ENCODE peak calls at places on chromosomes 5 and 9, in nine cellular contexts. One of them, this sample, is unnamed.

GRCh38 chr9:89603629-89604462 is 966 bp upstream of the GADD45G start:
- DNase-seq in NCI-H1694 treated with DMSO at 0.1 percent for 48 hours: peak
- DNase-seq in activated naive CD8-positive, alpha-beta T cell treated with anti-CD3 and anti-CD28 coated beads, Interleukin-2, amount 50 U/mL, for 24 hours: peak
- DNase-seq in pancreas: peak
- DNase-seq in foreskin fibroblast: no peak
- DNase-seq in GM18507: no peak
- DNase-seq in activated CD4-positive, alpha-beta T cell treated with anti-CD3 and anti-CD28 coated beads for 1 hour: peak
- DNase-seq in B cell: peak
- DNase-seq in astrocyte of the hippocampus: peak
- DNase-seq in this sample: peak

GRCh38 chr5:16457853-16458252 is 7.7 kb downstream of the ZNF622 start:
- DNase-seq in NCI-H1694 treated with DMSO at 0.1 percent for 48 hours: no peak
- DNase-seq in activated naive CD8-positive, alpha-beta T cell treated with anti-CD3 and anti-CD28 coated beads, Interleukin-2, amount 50 U/mL, for 24 hours: no peak
- DNase-seq in pancreas: no peak
- DNase-seq in foreskin fibroblast: no peak
- DNase-seq in GM18507: no peak
- DNase-seq in activated CD4-positive, alpha-beta T cell treated with anti-CD3 and anti-CD28 coated beads for 1 hour: no peak
- DNase-seq in B cell: no peak
- DNase-seq in astrocyte of the hippocampus: no peak
- DNase-seq in this sample: peak

GRCh38 chr5:73280821-73281746 is 108.1 kb downstream of the TMEM174 start:
- DNase-seq in NCI-H1694 treated with DMSO at 0.1 percent for 48 hours: peak
- DNase-seq in activated naive CD8-positive, alpha-beta T cell treated with anti-CD3 and anti-CD28 coated beads, Interleukin-2, amount 50 U/mL, for 24 hours: no peak
- DNase-seq in pancreas: no peak
- DNase-seq in foreskin fibroblast: no peak
- DNase-seq in GM18507: no peak
- DNase-seq in activated CD4-positive, alpha-beta T cell treated with anti-CD3 and anti-CD28 coated beads for 1 hour: no peak
- DNase-seq in B cell: no peak
- DNase-seq in astrocyte of the hippocampus: peak
- DNase-seq in this sample: peak

GRCh38 chr5:173572431-173573125 is 43.9 kb downstream of the BOD1 start:
- DNase-seq in NCI-H1694 treated with DMSO at 0.1 percent for 48 hours: no peak
- DNase-seq in activated naive CD8-positive, alpha-beta T cell treated with anti-CD3 and anti-CD28 coated beads, Interleukin-2, amount 50 U/mL, for 24 hours: no peak
- DNase-seq in pancreas: no peak
- DNase-seq in foreskin fibroblast: no peak
- DNase-seq in GM18507: no peak
- DNase-seq in activated CD4-positive, alpha-beta T cell treated with anti-CD3 and anti-CD28 coated beads for 1 hour: no peak
- DNase-seq in B cell: no peak
- DNase-seq in astrocyte of the hippocampus: no peak
- DNase-seq in this sample: no peak

GRCh38 chr5:14108170-14108996 is 34.8 kb upstream of the TRIO start:
- DNase-seq in NCI-H1694 treated with DMSO at 0.1 percent for 48 hours: peak
- DNase-seq in activated naive CD8-positive, alpha-beta T cell treated with anti-CD3 and anti-CD28 coated beads, Interleukin-2, amount 50 U/mL, for 24 hours: peak
- DNase-seq in pancreas: no peak
- DNase-seq in foreskin fibroblast: peak
- DNase-seq in GM18507: peak
- DNase-seq in activated CD4-positive, alpha-beta T cell treated with anti-CD3 and anti-CD28 coated beads for 1 hour: no peak
- DNase-seq in B cell: peak
- DNase-seq in astrocyte of the hippocampus: peak
- DNase-seq in this sample: peak

GRCh38 chr5:130052752-130053151 is 148.5 kb downstream of the CHSY3 start:
- DNase-seq in NCI-H1694 treated with DMSO at 0.1 percent for 48 hours: no peak
- DNase-seq in activated naive CD8-positive, alpha-beta T cell treated with anti-CD3 and anti-CD28 coated beads, Interleukin-2, amount 50 U/mL, for 24 hours: no peak
- DNase-seq in pancreas: no peak
- DNase-seq in foreskin fibroblast: no peak
- DNase-seq in GM18507: no peak
- DNase-seq in activated CD4-positive, alpha-beta T cell treated with anti-CD3 and anti-CD28 coated beads for 1 hour: no peak
- DNase-seq in B cell: no peak
- DNase-seq in astrocyte of the hippocampus: no peak
- DNase-seq in this sample: no peak

GRCh38 chr5:64273276-64273675 is 107.6 kb downstream of the RNF180 start:
- DNase-seq in NCI-H1694 treated with DMSO at 0.1 percent for 48 hours: no peak
- DNase-seq in activated naive CD8-positive, alpha-beta T cell treated with anti-CD3 and anti-CD28 coated beads, Interleukin-2, amount 50 U/mL, for 24 hours: no peak
- DNase-seq in pancreas: no peak
- DNase-seq in foreskin fibroblast: no peak
- DNase-seq in GM18507: no peak
- DNase-seq in activated CD4-positive, alpha-beta T cell treated with anti-CD3 and anti-CD28 coated beads for 1 hour: no peak
- DNase-seq in B cell: no peak
- DNase-seq in astrocyte of the hippocampus: peak
- DNase-seq in this sample: no peak

GRCh38 chr9:95572370-95573151 is 55.8 kb upstream of the PTCH1 start:
- DNase-seq in NCI-H1694 treated with DMSO at 0.1 percent for 48 hours: no peak
- DNase-seq in activated naive CD8-positive, alpha-beta T cell treated with anti-CD3 and anti-CD28 coated beads, Interleukin-2, amount 50 U/mL, for 24 hours: no peak
- DNase-seq in pancreas: no peak
- DNase-seq in foreskin fibroblast: peak
- DNase-seq in GM18507: no peak
- DNase-seq in activated CD4-positive, alpha-beta T cell treated with anti-CD3 and anti-CD28 coated beads for 1 hour: no peak
- DNase-seq in B cell: no peak
- DNase-seq in astrocyte of the hippocampus: no peak
- DNase-seq in this sample: no peak

GRCh38 chr9:112360047-112360804 is 19.7 kb upstream of the HSDL2 start:
- DNase-seq in NCI-H1694 treated with DMSO at 0.1 percent for 48 hours: no peak
- DNase-seq in activated naive CD8-positive, alpha-beta T cell treated with anti-CD3 and anti-CD28 coated beads, Interleukin-2, amount 50 U/mL, for 24 hours: no peak
- DNase-seq in pancreas: no peak
- DNase-seq in foreskin fibroblast: peak
- DNase-seq in GM18507: no peak
- DNase-seq in activated CD4-positive, alpha-beta T cell treated with anti-CD3 and anti-CD28 coated beads for 1 hour: no peak
- DNase-seq in B cell: no peak
- DNase-seq in astrocyte of the hippocampus: peak
- DNase-seq in this sample: peak

GRCh38 chr5:150209020-150209635 is 19.3 kb downstream of the SLC6A7 start:
- DNase-seq in NCI-H1694 treated with DMSO at 0.1 percent for 48 hours: no peak
- DNase-seq in activated naive CD8-positive, alpha-beta T cell treated with anti-CD3 and anti-CD28 coated beads, Interleukin-2, amount 50 U/mL, for 24 hours: peak
- DNase-seq in pancreas: no peak
- DNase-seq in foreskin fibroblast: no peak
- DNase-seq in GM18507: no peak
- DNase-seq in activated CD4-positive, alpha-beta T cell treated with anti-CD3 and anti-CD28 coated beads for 1 hour: no peak
- DNase-seq in B cell: no peak
- DNase-seq in astrocyte of the hippocampus: peak
- DNase-seq in this sample: peak

GRCh38 chr9:13053504-13053903 is 226.0 kb downstream of the MPDZ start:
- DNase-seq in NCI-H1694 treated with DMSO at 0.1 percent for 48 hours: no peak
- DNase-seq in activated naive CD8-positive, alpha-beta T cell treated with anti-CD3 and anti-CD28 coated beads, Interleukin-2, amount 50 U/mL, for 24 hours: no peak
- DNase-seq in pancreas: no peak
- DNase-seq in foreskin fibroblast: no peak
- DNase-seq in GM18507: no peak
- DNase-seq in activated CD4-positive, alpha-beta T cell treated with anti-CD3 and anti-CD28 coated beads for 1 hour: no peak
- DNase-seq in B cell: no peak
- DNase-seq in astrocyte of the hippocampus: no peak
- DNase-seq in this sample: no peak

GRCh38 chr9:135010363-135010860 is 77.1 kb upstream of the OLFM1 start:
- DNase-seq in NCI-H1694 treated with DMSO at 0.1 percent for 48 hours: no peak
- DNase-seq in activated naive CD8-positive, alpha-beta T cell treated with anti-CD3 and anti-CD28 coated beads, Interleukin-2, amount 50 U/mL, for 24 hours: no peak
- DNase-seq in pancreas: peak
- DNase-seq in foreskin fibroblast: no peak
- DNase-seq in GM18507: no peak
- DNase-seq in activated CD4-positive, alpha-beta T cell treated with anti-CD3 and anti-CD28 coated beads for 1 hour: no peak
- DNase-seq in B cell: no peak
- DNase-seq in astrocyte of the hippocampus: no peak
- DNase-seq in this sample: no peak

GRCh38 chr9:117156771-117157535 is 257.9 kb downstream of the ASTN2 start:
- DNase-seq in NCI-H1694 treated with DMSO at 0.1 percent for 48 hours: no peak
- DNase-seq in activated naive CD8-positive, alpha-beta T cell treated with anti-CD3 and anti-CD28 coated beads, Interleukin-2, amount 50 U/mL, for 24 hours: no peak
- DNase-seq in pancreas: no peak
- DNase-seq in foreskin fibroblast: no peak
- DNase-seq in GM18507: no peak
- DNase-seq in activated CD4-positive, alpha-beta T cell treated with anti-CD3 and anti-CD28 coated beads for 1 hour: no peak
- DNase-seq in B cell: no peak
- DNase-seq in astrocyte of the hippocampus: no peak
- DNase-seq in this sample: no peak

GRCh38 chr5:113224605-113225065 is 210.2 kb downstream of the TSSK1B start:
- DNase-seq in NCI-H1694 treated with DMSO at 0.1 percent for 48 hours: no peak
- DNase-seq in activated naive CD8-positive, alpha-beta T cell treated with anti-CD3 and anti-CD28 coated beads, Interleukin-2, amount 50 U/mL, for 24 hours: no peak
- DNase-seq in pancreas: no peak
- DNase-seq in foreskin fibroblast: no peak
- DNase-seq in GM18507: no peak
- DNase-seq in activated CD4-positive, alpha-beta T cell treated with anti-CD3 and anti-CD28 coated beads for 1 hour: no peak
- DNase-seq in B cell: no peak
- DNase-seq in astrocyte of the hippocampus: peak
- DNase-seq in this sample: peak

GRCh38 chr9:125343518-125344284 is 82.1 kb downstream of the GAPVD1 start:
- DNase-seq in NCI-H1694 treated with DMSO at 0.1 percent for 48 hours: no peak
- DNase-seq in activated naive CD8-positive, alpha-beta T cell treated with anti-CD3 and anti-CD28 coated beads, Interleukin-2, amount 50 U/mL, for 24 hours: no peak
- DNase-seq in pancreas: no peak
- DNase-seq in foreskin fibroblast: peak
- DNase-seq in GM18507: no peak
- DNase-seq in activated CD4-positive, alpha-beta T cell treated with anti-CD3 and anti-CD28 coated beads for 1 hour: no peak
- DNase-seq in B cell: no peak
- DNase-seq in astrocyte of the hippocampus: peak
- DNase-seq in this sample: peak

GRCh38 chr9:113345165-113345564 is 4.2 kb upstream of the BSPRY start:
- DNase-seq in NCI-H1694 treated with DMSO at 0.1 percent for 48 hours: no peak
- DNase-seq in activated naive CD8-positive, alpha-beta T cell treated with anti-CD3 and anti-CD28 coated beads, Interleukin-2, amount 50 U/mL, for 24 hours: no peak
- DNase-seq in pancreas: no peak
- DNase-seq in foreskin fibroblast: no peak
- DNase-seq in GM18507: no peak
- DNase-seq in activated CD4-positive, alpha-beta T cell treated with anti-CD3 and anti-CD28 coated beads for 1 hour: no peak
- DNase-seq in B cell: no peak
- DNase-seq in astrocyte of the hippocampus: no peak
- DNase-seq in this sample: no peak

GRCh38 chr9:134670851-134671281 is 29.3 kb downstream of the COL5A1 start:
- DNase-seq in NCI-H1694 treated with DMSO at 0.1 percent for 48 hours: no peak
- DNase-seq in activated naive CD8-positive, alpha-beta T cell treated with anti-CD3 and anti-CD28 coated beads, Interleukin-2, amount 50 U/mL, for 24 hours: no peak
- DNase-seq in pancreas: peak
- DNase-seq in foreskin fibroblast: no peak
- DNase-seq in GM18507: no peak
- DNase-seq in activated CD4-positive, alpha-beta T cell treated with anti-CD3 and anti-CD28 coated beads for 1 hour: no peak
- DNase-seq in B cell: no peak
- DNase-seq in astrocyte of the hippocampus: no peak
- DNase-seq in this sample: peak

GRCh38 chr5:1445313-1445894 is at the start of gene SLC6A3:
- DNase-seq in NCI-H1694 treated with DMSO at 0.1 percent for 48 hours: peak
- DNase-seq in activated naive CD8-positive, alpha-beta T cell treated with anti-CD3 and anti-CD28 coated beads, Interleukin-2, amount 50 U/mL, for 24 hours: peak
- DNase-seq in pancreas: peak
- DNase-seq in foreskin fibroblast: no peak
- DNase-seq in GM18507: no peak
- DNase-seq in activated CD4-positive, alpha-beta T cell treated with anti-CD3 and anti-CD28 coated beads for 1 hour: no peak
- DNase-seq in B cell: peak
- DNase-seq in astrocyte of the hippocampus: peak
- DNase-seq in this sample: no peak

GRCh38 chr9:82332018-82332773 is 343.6 kb downstream of the SPATA31D1 start:
- DNase-seq in NCI-H1694 treated with DMSO at 0.1 percent for 48 hours: no peak
- DNase-seq in activated naive CD8-positive, alpha-beta T cell treated with anti-CD3 and anti-CD28 coated beads, Interleukin-2, amount 50 U/mL, for 24 hours: no peak
- DNase-seq in pancreas: no peak
- DNase-seq in foreskin fibroblast: peak
- DNase-seq in GM18507: no peak
- DNase-seq in activated CD4-positive, alpha-beta T cell treated with anti-CD3 and anti-CD28 coated beads for 1 hour: no peak
- DNase-seq in B cell: no peak
- DNase-seq in astrocyte of the hippocampus: peak
- DNase-seq in this sample: peak

GRCh38 chr5:60143912-60144311 is 250.4 kb upstream of the PDE4D start:
- DNase-seq in NCI-H1694 treated with DMSO at 0.1 percent for 48 hours: no peak
- DNase-seq in activated naive CD8-positive, alpha-beta T cell treated with anti-CD3 and anti-CD28 coated beads, Interleukin-2, amount 50 U/mL, for 24 hours: no peak
- DNase-seq in pancreas: no peak
- DNase-seq in foreskin fibroblast: no peak
- DNase-seq in GM18507: no peak
- DNase-seq in activated CD4-positive, alpha-beta T cell treated with anti-CD3 and anti-CD28 coated beads for 1 hour: no peak
- DNase-seq in B cell: no peak
- DNase-seq in astrocyte of the hippocampus: no peak
- DNase-seq in this sample: no peak